ENCODE peak calls at places on chromosomes 2 and 18, in seven cellular contexts. H is cardiac muscle cell, X is thyroid gland, R is cardiac fibroblast, K is GM23338, P is AG04450, Y is epithelial cell of proximal tubule. M is an unnamed sample.

GRCh38 chr18:44636241-44636640 is 44.4 kb upstream of the SETBP1 start:
- DNase-seq in H (no peak), X (no peak), Y (no peak), K (no peak), R (no peak), P (no peak), M (no peak)

GRCh38 chr18:24427484-24427883 is 1.0 kb downstream of the IMPACT start:
- DNase-seq in P (no peak), R (peak; percentile 45), K (peak; percentile 8), H (no peak), Y (no peak), X (no peak), M (peak; percentile 11)

GRCh38 chr2:24721470-24721869 is 71.7 kb downstream of the PTRHD1 start:
- DNase-seq in Y (peak; percentile 94), R (peak; percentile 95), P (peak; percentile 71), H (no peak), K (no peak), X (peak; percentile 89), M (peak; percentile 46)

GRCh38 chr2:236968101-236968886 is 117.4 kb upstream of the COPS8 start:
- DNase-seq in P (no peak), R (no peak), Y (no peak), K (no peak), X (no peak), H (no peak), M (no peak)

GRCh38 chr18:48023334-48024008 is 93.0 kb upstream of the SMAD2 start:
- DNase-seq in K (peak; percentile 83), H (peak; percentile 70), X (peak; percentile 92), P (no peak), R (peak; percentile 85), Y (no peak), M (peak; percentile 76)

GRCh38 chr2:134411279-134411827 is 157.5 kb downstream of the MGAT5 start:
- DNase-seq in R (no peak), K (no peak), P (no peak), X (no peak), H (peak; percentile 5), Y (no peak), M (no peak)

GRCh38 chr18:1999387-1999786 is 571.9 kb downstream of the METTL4 start:
- DNase-seq in K (no peak), P (no peak), Y (no peak), R (no peak), H (no peak), X (no peak), M (no peak)

GRCh38 chr2:156437272-156437671 is 1.1 kb downstream of the GPD2 start:
- DNase-seq in K (no peak), X (peak; percentile 27), Y (no peak), R (peak; percentile 67), H (no peak), P (no peak), M (no peak)

GRCh38 chr2:69231760-69232277 is 155.2 kb downstream of the GFPT1 start:
- DNase-seq in P (no peak), H (no peak), K (no peak), X (no peak), Y (no peak), R (no peak), M (no peak)

GRCh38 chr18:74541703-74542555 is 7.6 kb downstream of the CNDP1 start:
- DNase-seq in H (no peak), R (peak; percentile 31), K (no peak), P (no peak), X (no peak), Y (no peak), M (peak; percentile 33)

GRCh38 chr2:23012499-23012898 is 372.5 kb upstream of the KLHL29 start:
- DNase-seq in P (no peak), R (no peak), H (no peak), X (no peak), Y (no peak), K (no peak), M (no peak)

GRCh38 chr18:31583185-31583854 is 8.4 kb upstream of the TTR start:
- DNase-seq in R (no peak), H (no peak), Y (no peak), P (no peak), X (no peak), K (no peak), M (no peak)

GRCh38 chr2:214543386-214543955 is 132.6 kb downstream of the VWC2L start:
- DNase-seq in K (no peak), R (peak; percentile 41), Y (peak; percentile 3), H (no peak), X (no peak), P (peak; percentile 11), M (peak; percentile 74)

GRCh38 chr2:202941771-202942170 is 29.7 kb downstream of the CARF start:
- DNase-seq in Y (no peak), H (no peak), P (peak; percentile 7), R (peak; percentile 80), K (no peak), X (no peak), M (peak; percentile 24)

GRCh38 chr2:230441188-230441897 is 25.3 kb downstream of the SP100 start:
- DNase-seq in P (no peak), K (no peak), R (peak; percentile 65), Y (no peak), X (no peak), H (no peak), M (no peak)

GRCh38 chr2:169386621-169387235 is 24.4 kb upstream of the LRP2 start:
- DNase-seq in P (no peak), K (no peak), Y (no peak), X (no peak), H (no peak), R (no peak), M (no peak)

GRCh38 chr18:36769611-36770314 is 59.0 kb downstream of the TPGS2 start:
- DNase-seq in H (peak; percentile 40), X (no peak), R (peak; percentile 11), P (no peak), Y (no peak), K (peak; percentile 74), M (no peak)

GRCh38 chr2:102313950-102314349 is 2.6 kb downstream of the IL1RL1 start:
- DNase-seq in P (no peak), R (peak; percentile 53), Y (no peak), K (no peak), H (no peak), X (no peak), M (no peak)

GRCh38 chr2:102318437-102318836 is 7.1 kb downstream of the IL1RL1 start:
- DNase-seq in H (no peak), P (no peak), X (no peak), K (no peak), R (no peak), Y (no peak), M (no peak)

GRCh38 chr2:102313025-102313424 is 1.7 kb downstream of the IL1RL1 start:
- DNase-seq in R (peak; percentile 90), Y (no peak), X (no peak), K (no peak), P (peak; percentile 51), H (no peak), M (peak; percentile 89)

GRCh38 chr2:102317715-102318114 is 6.4 kb downstream of the IL1RL1 start:
- DNase-seq in X (no peak), P (no peak), H (no peak), R (no peak), Y (no peak), K (no peak), M (no peak)

DNA sequence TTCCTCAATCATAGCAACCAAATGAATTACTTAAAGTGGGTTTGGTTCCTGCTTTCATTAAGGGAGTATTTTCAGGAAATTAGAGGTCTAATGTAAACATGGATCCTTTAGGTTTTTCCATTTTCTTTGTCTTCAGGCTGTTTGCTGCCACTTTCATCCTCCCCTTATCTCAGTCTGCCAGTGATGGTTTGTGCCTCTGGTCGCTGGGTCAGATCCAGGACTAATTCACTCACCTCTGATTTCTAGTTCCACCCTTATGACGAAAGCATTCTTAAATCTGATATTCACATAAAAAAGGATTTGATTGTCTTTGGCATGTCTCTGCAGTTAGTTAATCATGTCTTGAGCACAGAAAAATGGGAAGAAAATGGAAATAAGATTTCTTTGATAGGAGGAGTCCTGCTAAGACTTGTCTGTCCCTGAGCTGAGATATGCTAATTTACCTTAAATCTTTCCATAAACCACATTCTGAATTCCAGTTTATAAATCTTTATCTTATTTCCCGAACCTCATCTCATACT is 4.5 kb downstream of the IL1RL1 start:
- DNase-seq in Y (no peak), R (no peak), X (no peak), H (no peak), K (no peak), P (no peak), M (no peak)
- H3K4me3 ChIP-seq in Y (no peak overlapping the region), R (no peak overlapping the region), X (no peak overlapping the region), H (no peak overlapping the region), K (no peak overlapping the region), P (no peak overlapping the region), M (no peak overlapping the region)

GRCh38 chr2:9967053-9967775 is 15.7 kb downstream of the GRHL1 start:
- DNase-seq in Y (no peak), R (peak; percentile 33), H (no peak), K (no peak), X (no peak), P (no peak), M (peak; percentile 69)

GRCh38 chr2:9964334-9964980 is 13.0 kb downstream of the GRHL1 start:
- DNase-seq in Y (no peak), R (no peak), K (no peak), X (no peak), P (no peak), H (no peak), M (no peak)

GRCh38 chr2:9965119-9965822 is 13.8 kb downstream of the GRHL1 start:
- DNase-seq in Y (no peak), P (no peak), R (no peak), X (no peak), H (no peak), K (no peak), M (no peak)

GRCh38 chr2:9968940-9969497 is 17.5 kb downstream of the GRHL1 start:
- DNase-seq in X (peak; percentile 30), H (no peak), K (no peak), R (no peak), Y (no peak), P (no peak), M (no peak)

DNA sequence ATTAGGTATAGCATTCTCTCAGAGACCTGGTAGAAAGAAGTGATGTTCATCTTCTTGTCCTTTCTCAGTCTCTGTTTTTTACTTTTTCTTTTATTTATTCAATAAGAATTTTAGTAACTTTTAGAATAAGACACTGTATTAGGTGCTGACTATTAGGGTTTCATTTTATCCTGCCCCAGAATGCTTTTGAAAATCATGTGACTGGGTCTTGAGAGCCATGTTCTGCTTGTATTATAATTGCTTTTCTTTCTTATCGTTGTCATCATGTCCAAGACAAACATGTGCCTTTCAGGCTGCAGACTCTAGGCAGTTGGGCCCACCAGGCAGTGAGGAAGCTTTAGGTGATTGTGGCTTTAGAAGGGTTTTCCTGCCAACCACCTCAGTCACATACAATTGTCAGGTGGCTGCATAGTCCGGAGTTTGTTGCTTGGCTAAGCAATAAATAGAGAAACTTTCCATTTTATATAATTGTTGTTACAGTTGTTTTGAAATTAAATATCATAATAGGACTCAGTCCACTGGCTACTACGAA is 15.1 kb downstream of the GRHL1 start:
- DNase-seq in P (no peak), R (no peak), X (no peak), H (no peak), K (no peak), Y (no peak), M (no peak)
- TF ChIP-seq CTCF in P (no peak), R (no peak), X (no peak), H (no peak), K (no peak), Y (no peak), M (no peak)

GRCh38 chr2:15047184-15047583 is 414.7 kb downstream of the LRATD1 start:
- DNase-seq in Y (no peak), R (no peak), K (peak; percentile 49), X (no peak), P (no peak), H (no peak), M (no peak)
- H3K4me3 ChIP-seq in Y (no peak overlapping the region), R (no peak overlapping the region), K (no peak overlapping the region), X (no peak overlapping the region), P (no peak overlapping the region), H (no peak overlapping the region), M (no peak overlapping the region)

GRCh38 chr2:57701391-57701791 is 345.2 kb upstream of the VRK2 start:
- DNase-seq in Y (peak; percentile 4), K (peak; percentile 93), X (no peak), H (no peak), P (no peak), R (peak; percentile 36), M (no peak)
- TF ChIP-seq CTCF in Y (no peak), K (peak; percentile 54), X (no peak), H (no peak), P (no peak), R (no peak), M (peak; percentile 16)

M was measured in PC-3.